ENCODE peak calls at places on chromosomes 2 and 18, in six cellular contexts. O, L, A, G, X and Y are unnamed samples. For H3K4me1, the result is how much of the 10 kb centered on the place peaks cover.

GRCh38 chr18:40375811-40376210 is 1579.2 kb upstream of the PIK3C3 start:
- DNase-seq in O (no peak), L (no peak), A (no peak), G (no peak), X (no peak), Y (no peak)

GRCh38 chr18:7923105-7923504 is 356.0 kb downstream of the PTPRM start:
- DNase-seq in O (no peak), L (no peak), A (no peak), G (no peak), X (no peak), Y (no peak)

GRCh38 chr2:147204102-147204501 is 640.7 kb upstream of the ACVR2A start:
- DNase-seq in O (no peak), L (no peak), A (no peak), G (no peak), X (no peak), Y (no peak)

GRCh38 chr18:11504962-11505361 is 104.4 kb upstream of the SLC35G4 start:
- DNase-seq in O (no peak), L (no peak), A (no peak), G (no peak), X (no peak), Y (no peak)

GRCh38 chr2:230721712-230722111 is 9.1 kb downstream of the CAB39 start:
- DNase-seq in O (no peak), L (no peak), A (no peak), G (no peak), X (no peak), Y (no peak)

GRCh38 chr2:38115216-38116012 is 39.5 kb upstream of the CYP1B1 start:
- DNase-seq in O (peak), L (peak), A (peak), G (peak), X (peak), Y (peak)

GRCh38 chr18:66764225-66764624 is 160.3 kb upstream of the CDH19 start:
- DNase-seq in O (peak), L (no peak), A (no peak), G (peak), X (no peak), Y (no peak)

GRCh38 chr2:160367887-160368286 is 125.7 kb downstream of the RBMS1 start:
- DNase-seq in O (no peak), L (no peak), A (no peak), G (no peak), X (no peak), Y (no peak)

DNA sequence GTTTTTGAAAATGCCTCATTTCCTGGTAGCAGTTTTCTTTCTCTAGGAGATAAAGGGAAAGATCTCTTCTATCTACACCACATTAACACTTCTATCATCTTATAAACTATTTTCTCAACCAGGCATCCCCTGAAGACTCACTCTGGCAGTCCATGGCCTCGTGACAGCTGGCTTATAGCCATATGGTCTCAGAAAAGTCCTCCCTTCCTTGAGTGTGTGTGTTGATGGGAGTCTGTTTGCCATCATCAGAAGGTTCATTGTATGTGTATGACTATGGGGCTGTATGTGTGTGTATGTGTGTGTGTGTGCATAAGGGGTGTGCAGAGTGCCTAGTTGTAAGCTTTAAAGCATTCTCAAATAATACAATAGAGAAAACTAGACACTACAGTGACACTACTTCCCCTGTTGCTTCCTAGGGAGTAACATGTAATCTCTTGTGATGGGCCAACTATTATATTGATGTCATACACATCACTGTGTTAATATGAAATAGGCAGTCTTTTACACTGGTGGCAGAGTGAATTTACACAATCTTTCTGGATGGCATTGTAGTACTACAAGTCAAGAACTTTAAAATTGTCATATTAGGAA is 487.8 kb upstream of the ZEB2 start:
- DNase-seq in O (peak), L (no peak), A (no peak), G (peak), X (no peak), Y (no peak)
- H3K4me3 ChIP-seq in O (peak), L (no peak), A (no peak), G (no peak), X (no peak), Y (peak)

GRCh38 chr2:236081171-236081570 is 87.0 kb downstream of the GBX2 start:
- DNase-seq in O (no peak), L (no peak), A (no peak), G (no peak), X (no peak), Y (no peak)
- H3K4me1 ChIP-seq in O (under half), L (under half), A (under half), G (under half), X (under half), Y (under half)

GRCh38 chr2:201413552-201413951 is 37.7 kb downstream of the TRAK2 start:
- DNase-seq in O (no peak), L (no peak), A (no peak), G (no peak), X (no peak), Y (no peak)
- H3K4me3 ChIP-seq in O (no peak), L (no peak), A (no peak), G (no peak), X (no peak), Y (no peak)

GRCh38 chr2:148658807-148659722 is 14.5 kb downstream of the EPC2 start:
- DNase-seq in O (no peak), L (no peak), A (no peak), G (no peak), X (no peak), Y (no peak)
- H3K4me1 ChIP-seq in O (under half), L (under half), A (under half), G (under half), X (under half), Y (under half)

GRCh38 chr2:46175409-46175808 is 121.8 kb upstream of the EPAS1 start:
- DNase-seq in O (no peak), L (no peak), A (no peak), G (no peak), X (no peak), Y (no peak)
- H3K4me3 ChIP-seq in O (no peak), L (no peak), A (no peak), G (no peak), X (no peak), Y (no peak)

DNA sequence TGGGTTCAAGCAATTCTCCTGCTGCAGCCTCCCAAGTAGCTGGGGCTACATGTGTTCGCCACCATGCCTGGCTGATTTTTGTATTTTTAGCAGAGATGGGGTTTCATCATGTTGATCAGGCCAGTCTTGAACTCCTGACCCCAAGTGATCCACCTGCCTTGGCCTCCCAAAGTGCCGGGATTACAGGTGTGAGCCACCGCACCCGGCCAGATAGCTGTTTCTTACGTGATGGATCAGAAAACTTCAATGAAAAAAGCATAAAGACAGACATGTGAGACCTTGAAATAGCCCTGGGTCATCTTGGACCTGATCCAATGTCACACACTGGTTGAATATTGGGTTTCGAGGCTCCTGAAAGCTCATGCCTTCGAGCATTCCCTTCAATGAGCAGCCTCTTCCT is 66.7 kb upstream of the RTN4 start:
- DNase-seq in O (no peak), L (no peak), A (no peak), G (no peak), X (no peak), Y (no peak)
- H3K4me1 ChIP-seq in O (under half), L (under half), A (under half), G (under half), X (under half), Y (under half)

GRCh38 chr2:11332596-11332995 is 11.8 kb downstream of the ROCK2 start:
- DNase-seq in O (no peak), L (no peak), A (no peak), G (no peak), X (no peak), Y (no peak)

GRCh38 chr2:11326692-11327211 is 17.7 kb downstream of the ROCK2 start:
- DNase-seq in O (no peak), L (no peak), A (no peak), G (no peak), X (no peak), Y (no peak)

GRCh38 chr2:11327871-11328270 is 16.6 kb downstream of the ROCK2 start:
- DNase-seq in O (no peak), L (no peak), A (no peak), G (no peak), X (no peak), Y (no peak)

GRCh38 chr2:11330457-11331142 is 13.8 kb downstream of the ROCK2 start:
- DNase-seq in O (no peak), L (no peak), A (no peak), G (no peak), X (no peak), Y (no peak)

GRCh38 chr2:11329759-11330158 is 14.7 kb downstream of the ROCK2 start:
- DNase-seq in O (no peak), L (no peak), A (no peak), G (no peak), X (no peak), Y (no peak)
- H3K4me3 ChIP-seq in O (no peak), L (no peak), A (no peak), G (no peak), X (no peak), Y (no peak)

GRCh38 chr2:174590928-174591648 is 6.5 kb downstream of the WIPF1 start:
- DNase-seq in O (no peak), L (no peak), A (no peak), G (no peak), X (no peak), Y (no peak)

GRCh38 chr2:174593574-174594203 is 3.9 kb downstream of the WIPF1 start:
- DNase-seq in O (no peak), L (no peak), A (no peak), G (no peak), X (no peak), Y (no peak)

GRCh38 chr2:174591740-174592139 is 5.9 kb downstream of the WIPF1 start:
- DNase-seq in O (no peak), L (no peak), A (no peak), G (no peak), X (no peak), Y (no peak)

GRCh38 chr2:174594451-174594850 is 3.2 kb downstream of the WIPF1 start:
- DNase-seq in O (no peak), L (no peak), A (no peak), G (no peak), X (no peak), Y (no peak)

DNA sequence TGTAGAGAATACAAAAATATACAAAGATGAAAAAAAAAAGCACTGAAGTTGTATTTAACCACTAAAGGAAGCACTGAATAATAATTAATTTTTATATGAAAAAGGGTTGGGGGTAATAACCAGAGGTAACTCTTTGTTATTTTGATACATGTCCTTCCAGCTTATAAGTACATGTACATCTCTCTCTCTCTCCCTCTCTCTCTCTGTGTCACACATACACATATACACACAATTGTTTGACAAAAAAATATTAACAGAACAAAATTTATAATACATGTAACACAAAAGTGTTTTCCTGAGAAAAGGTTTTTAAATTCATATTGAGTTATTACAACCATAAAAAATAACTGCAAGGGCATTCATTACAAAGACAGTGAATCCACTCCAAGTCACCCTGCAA is 4.6 kb downstream of the WIPF1 start:
- DNase-seq in O (no peak), L (no peak), A (no peak), G (no peak), X (no peak), Y (no peak)
- H3K4me1 ChIP-seq in O (half or more), L (under half), A (under half), G (under half), X (under half), Y (under half)

GRCh38 chr2:238855299-238855698 is 7.4 kb downstream of the TWIST2 start:
- DNase-seq in O (no peak), L (no peak), A (no peak), G (no peak), X (no peak), Y (no peak)
- H3K4me3 ChIP-seq in O (no peak), L (no peak), A (no peak), G (no peak), X (no peak), Y (no peak)

GRCh38 chr2:203870942-203871341 is 3.4 kb downstream of the CTLA4 start:
- DNase-seq in O (no peak), L (no peak), A (no peak), G (no peak), X (no peak), Y (no peak)
- H3K4me1 ChIP-seq in O (under half), L (under half), A (under half), G (under half), X (under half), Y (under half)